ENCODE peak calls at places on chromosomes 5 and 9, in eight cellular contexts. One of them, this sample, is unnamed.

GRCh38 chr9:69121155-69122085 is 52.7 kb upstream of the TJP2 start:
- DNase-seq in CD8-positive, alpha-beta memory T cell: no peak
- DNase-seq in tibial artery: peak; percentile 43
- DNase-seq in A673: peak; percentile 51
- DNase-seq in neural progenitor cell: peak; percentile 86
- DNase-seq in K562: no peak
- DNase-seq in heart right ventricle: peak; percentile 61
- DNase-seq in ovary: peak; percentile 52
- DNase-seq in this sample: peak; percentile 87

GRCh38 chr5:153520952-153521351 is 30.5 kb downstream of the GRIA1 start:
- DNase-seq in CD8-positive, alpha-beta memory T cell: no peak
- DNase-seq in tibial artery: no peak
- DNase-seq in A673: no peak
- DNase-seq in neural progenitor cell: no peak
- DNase-seq in K562: no peak
- DNase-seq in heart right ventricle: no peak
- DNase-seq in ovary: no peak
- DNase-seq in this sample: no peak

GRCh38 chr5:119048246-119048645 is 22.6 kb upstream of the DMXL1 start:
- DNase-seq in CD8-positive, alpha-beta memory T cell: no peak
- DNase-seq in tibial artery: no peak
- DNase-seq in A673: no peak
- DNase-seq in neural progenitor cell: no peak
- DNase-seq in K562: no peak
- DNase-seq in heart right ventricle: no peak
- DNase-seq in ovary: no peak
- DNase-seq in this sample: no peak

GRCh38 chr5:69048233-69048632 is 45.6 kb upstream of the SLC30A5 start:
- DNase-seq in CD8-positive, alpha-beta memory T cell: no peak
- DNase-seq in tibial artery: no peak
- DNase-seq in A673: peak; percentile 61
- DNase-seq in neural progenitor cell: peak; percentile 11
- DNase-seq in K562: no peak
- DNase-seq in heart right ventricle: no peak
- DNase-seq in ovary: no peak
- DNase-seq in this sample: no peak

GRCh38 chr9:126947529-126947928 is 32.9 kb downstream of the RALGPS1 start:
- DNase-seq in CD8-positive, alpha-beta memory T cell: no peak
- DNase-seq in tibial artery: no peak
- DNase-seq in A673: no peak
- DNase-seq in neural progenitor cell: peak; percentile 45
- DNase-seq in K562: no peak
- DNase-seq in heart right ventricle: no peak
- DNase-seq in ovary: no peak
- DNase-seq in this sample: no peak

GRCh38 chr5:1732238-1732880 is 67.3 kb downstream of the MRPL36 start:
- DNase-seq in CD8-positive, alpha-beta memory T cell: no peak
- DNase-seq in tibial artery: peak; percentile 15
- DNase-seq in A673: no peak
- DNase-seq in neural progenitor cell: no peak
- DNase-seq in K562: no peak
- DNase-seq in heart right ventricle: no peak
- DNase-seq in ovary: no peak
- DNase-seq in this sample: peak; percentile 67

GRCh38 chr5:176573564-176574296 is 24.6 kb downstream of the CDHR2 start:
- DNase-seq in CD8-positive, alpha-beta memory T cell: peak; percentile 69
- DNase-seq in tibial artery: peak; percentile 43
- DNase-seq in A673: peak; percentile 60
- DNase-seq in neural progenitor cell: peak; percentile 75
- DNase-seq in K562: peak; percentile 85
- DNase-seq in heart right ventricle: peak; percentile 78
- DNase-seq in ovary: peak; percentile 20
- DNase-seq in this sample: peak; percentile 71

GRCh38 chr5:171845857-171846785 is 60.5 kb downstream of the SMIM23 start:
- DNase-seq in CD8-positive, alpha-beta memory T cell: no peak
- DNase-seq in tibial artery: peak; percentile 52
- DNase-seq in A673: no peak
- DNase-seq in neural progenitor cell: peak; percentile 28
- DNase-seq in K562: no peak
- DNase-seq in heart right ventricle: peak; percentile 41
- DNase-seq in ovary: no peak
- DNase-seq in this sample: no peak

GRCh38 chr9:85420750-85421149 is 321.0 kb downstream of the AGTPBP1 start:
- DNase-seq in CD8-positive, alpha-beta memory T cell: no peak
- DNase-seq in tibial artery: no peak
- DNase-seq in A673: no peak
- DNase-seq in neural progenitor cell: peak; percentile 82
- DNase-seq in K562: no peak
- DNase-seq in heart right ventricle: no peak
- DNase-seq in ovary: no peak
- DNase-seq in this sample: no peak

GRCh38 chr9:109705515-109705914 is 74.5 kb upstream of the PALM2AKAP2 start:
- DNase-seq in CD8-positive, alpha-beta memory T cell: no peak
- DNase-seq in tibial artery: no peak
- DNase-seq in A673: peak; percentile 3
- DNase-seq in neural progenitor cell: peak; percentile 31
- DNase-seq in K562: no peak
- DNase-seq in heart right ventricle: no peak
- DNase-seq in ovary: no peak
- DNase-seq in this sample: no peak

GRCh38 chr9:131702911-131703310 is 37.0 kb downstream of the RAPGEF1 start:
- DNase-seq in CD8-positive, alpha-beta memory T cell: no peak
- DNase-seq in tibial artery: no peak
- DNase-seq in A673: no peak
- DNase-seq in neural progenitor cell: no peak
- DNase-seq in K562: no peak
- DNase-seq in heart right ventricle: no peak
- DNase-seq in ovary: no peak
- DNase-seq in this sample: no peak

GRCh38 chr5:140182075-140182709 is 7.2 kb downstream of the CYSTM1 start:
- DNase-seq in CD8-positive, alpha-beta memory T cell: no peak
- DNase-seq in tibial artery: no peak
- DNase-seq in A673: peak; percentile 37
- DNase-seq in neural progenitor cell: no peak
- DNase-seq in K562: no peak
- DNase-seq in heart right ventricle: no peak
- DNase-seq in ovary: no peak
- DNase-seq in this sample: no peak

GRCh38 chr9:37836386-37836785 is 35.8 kb downstream of the DCAF10 start:
- DNase-seq in CD8-positive, alpha-beta memory T cell: no peak
- DNase-seq in tibial artery: no peak
- DNase-seq in A673: no peak
- DNase-seq in neural progenitor cell: peak; percentile 2
- DNase-seq in K562: no peak
- DNase-seq in heart right ventricle: no peak
- DNase-seq in ovary: no peak
- DNase-seq in this sample: no peak

GRCh38 chr5:95668728-95669127 is 14.1 kb downstream of the SPATA9 start:
- DNase-seq in CD8-positive, alpha-beta memory T cell: no peak
- DNase-seq in tibial artery: no peak
- DNase-seq in A673: no peak
- DNase-seq in neural progenitor cell: no peak
- DNase-seq in K562: no peak
- DNase-seq in heart right ventricle: no peak
- DNase-seq in ovary: no peak
- DNase-seq in this sample: no peak

GRCh38 chr9:9893837-9894236 is 719.0 kb downstream of the PTPRD start:
- DNase-seq in CD8-positive, alpha-beta memory T cell: no peak
- DNase-seq in tibial artery: no peak
- DNase-seq in A673: no peak
- DNase-seq in neural progenitor cell: no peak
- DNase-seq in K562: no peak
- DNase-seq in heart right ventricle: no peak
- DNase-seq in ovary: no peak
- DNase-seq in this sample: no peak

GRCh38 chr9:105053209-105053652 is 125.3 kb upstream of the ABCA1 start:
- DNase-seq in CD8-positive, alpha-beta memory T cell: no peak
- DNase-seq in tibial artery: no peak
- DNase-seq in A673: no peak
- DNase-seq in neural progenitor cell: no peak
- DNase-seq in K562: no peak
- DNase-seq in heart right ventricle: no peak
- DNase-seq in ovary: no peak
- DNase-seq in this sample: peak; percentile 45

GRCh38 chr9:6782981-6783380 is 25.2 kb downstream of the KDM4C start:
- DNase-seq in CD8-positive, alpha-beta memory T cell: no peak
- DNase-seq in tibial artery: no peak
- DNase-seq in A673: no peak
- DNase-seq in neural progenitor cell: no peak
- DNase-seq in K562: no peak
- DNase-seq in heart right ventricle: no peak
- DNase-seq in ovary: no peak
- DNase-seq in this sample: no peak

GRCh38 chr5:107519900-107520354 is 150.8 kb downstream of the EFNA5 start:
- DNase-seq in CD8-positive, alpha-beta memory T cell: no peak
- DNase-seq in tibial artery: no peak
- DNase-seq in A673: no peak
- DNase-seq in neural progenitor cell: peak; percentile 57
- DNase-seq in K562: no peak
- DNase-seq in heart right ventricle: no peak
- DNase-seq in ovary: no peak
- DNase-seq in this sample: no peak

GRCh38 chr5:53303105-53303504 is 177.3 kb upstream of the FST start:
- DNase-seq in CD8-positive, alpha-beta memory T cell: no peak
- DNase-seq in tibial artery: no peak
- DNase-seq in A673: no peak
- DNase-seq in neural progenitor cell: no peak
- DNase-seq in K562: no peak
- DNase-seq in heart right ventricle: no peak
- DNase-seq in ovary: no peak
- DNase-seq in this sample: no peak

GRCh38 chr5:157187046-157187754 is 6.6 kb downstream of the ITK start:
- DNase-seq in CD8-positive, alpha-beta memory T cell: no peak
- DNase-seq in tibial artery: no peak
- DNase-seq in A673: no peak
- DNase-seq in neural progenitor cell: peak; percentile 23
- DNase-seq in K562: no peak
- DNase-seq in heart right ventricle: no peak
- DNase-seq in ovary: no peak
- DNase-seq in this sample: no peak

GRCh38 chr5:181020716-181021115 is 19.4 kb upstream of the BTNL9 start:
- DNase-seq in CD8-positive, alpha-beta memory T cell: no peak
- DNase-seq in tibial artery: no peak
- DNase-seq in A673: no peak
- DNase-seq in neural progenitor cell: no peak
- DNase-seq in K562: no peak
- DNase-seq in heart right ventricle: no peak
- DNase-seq in ovary: no peak
- DNase-seq in this sample: no peak
- H3K4me1 ChIP-seq in CD8-positive, alpha-beta memory T cell: no peaks in the 10 kb centered on the region
- H3K4me1 ChIP-seq in tibial artery: no peaks in the 10 kb centered on the region
- H3K4me1 ChIP-seq in A673: no peaks in the 10 kb centered on the region
- H3K4me1 ChIP-seq in neural progenitor cell: no peaks in the 10 kb centered on the region
- H3K4me1 ChIP-seq in K562: peaks cover 6% of the 10 kb centered on the region
- H3K4me1 ChIP-seq in heart right ventricle: no peaks in the 10 kb centered on the region
- H3K4me1 ChIP-seq in ovary: no peaks in the 10 kb centered on the region
- H3K4me1 ChIP-seq in this sample: no peaks in the 10 kb centered on the region

DNA sequence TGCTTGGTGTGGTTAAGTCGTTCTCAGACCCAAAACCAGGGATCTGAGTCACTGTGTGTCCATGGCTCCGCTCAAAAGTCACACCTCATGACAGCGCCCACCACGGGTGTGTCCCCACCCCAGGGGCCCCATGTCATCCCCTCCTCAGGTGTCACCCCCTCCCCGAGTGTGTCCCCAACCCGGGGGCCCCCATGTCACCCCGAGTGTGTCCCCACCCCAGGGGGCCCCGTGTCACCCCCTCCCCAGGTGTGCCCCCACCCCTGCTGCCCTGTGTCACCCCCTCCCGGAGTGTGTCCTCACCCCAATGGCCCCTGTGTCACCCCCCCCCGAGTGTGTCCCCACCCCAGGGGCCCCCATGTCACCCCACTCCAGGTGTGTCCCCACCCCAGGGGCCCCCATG is 5.1 kb downstream of the LRRC14B start:
- DNase-seq in CD8-positive, alpha-beta memory T cell: no peak
- DNase-seq in tibial artery: no peak
- DNase-seq in A673: no peak
- DNase-seq in neural progenitor cell: no peak
- DNase-seq in K562: no peak
- DNase-seq in heart right ventricle: no peak
- DNase-seq in ovary: no peak
- DNase-seq in this sample: no peak
- H3K4me1 ChIP-seq in CD8-positive, alpha-beta memory T cell: no peaks in the 10 kb centered on the region
- H3K4me1 ChIP-seq in tibial artery: no peaks in the 10 kb centered on the region
- H3K4me1 ChIP-seq in A673: no peaks in the 10 kb centered on the region
- H3K4me1 ChIP-seq in neural progenitor cell: peaks cover 12% of the 10 kb centered on the region
- H3K4me1 ChIP-seq in K562: peaks cover 2% of the 10 kb centered on the region
- H3K4me1 ChIP-seq in heart right ventricle: peaks cover 8% of the 10 kb centered on the region
- H3K4me1 ChIP-seq in ovary: peaks cover 3% of the 10 kb centered on the region
- H3K4me1 ChIP-seq in this sample: no peaks in the 10 kb centered on the region

DNA sequence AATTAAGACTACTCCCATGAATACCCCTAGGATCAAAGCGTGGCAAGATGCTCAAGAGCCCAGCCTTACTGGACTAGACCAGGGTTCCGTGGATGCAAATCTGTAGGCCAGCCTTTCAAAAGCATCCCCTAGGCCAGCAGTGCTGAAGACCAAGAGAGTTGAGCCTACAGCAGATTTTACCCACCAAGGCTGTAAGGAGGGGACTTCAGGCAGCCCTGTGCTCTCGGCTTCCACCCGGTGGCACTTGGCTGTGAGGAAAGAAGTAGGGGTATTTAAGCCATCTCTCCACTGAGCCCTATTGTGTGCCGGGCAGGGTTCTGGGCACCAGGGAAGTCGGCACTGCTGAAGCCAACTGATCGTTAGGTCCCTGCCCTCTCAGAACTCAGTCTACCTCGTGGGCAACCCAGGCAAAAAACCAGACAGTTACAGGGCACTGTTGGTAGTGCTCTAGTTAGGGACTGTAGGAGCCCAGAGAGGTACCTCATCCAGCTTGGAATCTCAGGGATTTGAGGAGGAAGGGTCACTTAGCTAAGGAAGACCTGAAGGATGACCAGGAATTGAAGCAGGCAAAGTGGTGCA is 25.5 kb downstream of the TCF7 start:
- DNase-seq in CD8-positive, alpha-beta memory T cell: no peak
- DNase-seq in tibial artery: peak; percentile 5
- DNase-seq in A673: no peak
- DNase-seq in neural progenitor cell: no peak
- DNase-seq in K562: no peak
- DNase-seq in heart right ventricle: no peak
- DNase-seq in ovary: no peak
- DNase-seq in this sample: peak; percentile 6
- H3K4me1 ChIP-seq in CD8-positive, alpha-beta memory T cell: peaks cover 64% of the 10 kb centered on the region
- H3K4me1 ChIP-seq in tibial artery: no peaks in the 10 kb centered on the region
- H3K4me1 ChIP-seq in A673: peaks cover 7% of the 10 kb centered on the region
- H3K4me1 ChIP-seq in neural progenitor cell: no peaks in the 10 kb centered on the region
- H3K4me1 ChIP-seq in K562: peaks cover 10% of the 10 kb centered on the region
- H3K4me1 ChIP-seq in heart right ventricle: peaks cover 22% of the 10 kb centered on the region
- H3K4me1 ChIP-seq in ovary: peaks cover 1% of the 10 kb centered on the region
- H3K4me1 ChIP-seq in this sample: no peaks in the 10 kb centered on the region

DNA sequence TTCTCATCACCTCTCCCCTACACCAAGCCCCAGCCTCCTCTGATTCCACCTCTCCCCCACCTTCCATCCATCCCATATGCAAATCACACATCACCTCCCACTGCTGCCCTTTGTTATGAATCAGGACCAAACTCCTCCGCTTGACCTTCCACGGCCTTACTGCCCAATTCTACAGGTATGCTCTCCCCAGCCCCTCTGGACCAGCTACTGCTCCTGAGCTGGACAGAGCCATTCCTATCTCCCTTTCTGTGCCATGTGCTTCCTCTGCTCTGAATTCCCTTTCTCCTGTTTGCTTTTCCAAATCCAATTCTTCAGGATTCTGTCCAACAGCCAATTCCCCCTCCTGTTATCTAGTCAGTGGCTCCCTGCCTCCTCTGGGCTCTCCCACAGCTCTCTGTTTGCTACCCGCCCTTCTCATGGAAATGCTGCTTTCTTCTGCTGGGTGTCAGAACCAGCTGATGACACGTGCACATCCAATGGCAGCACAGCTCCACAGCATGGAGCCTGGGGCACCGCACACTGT is 8.3 kb downstream of the FABP6 start:
- DNase-seq in CD8-positive, alpha-beta memory T cell: no peak
- DNase-seq in tibial artery: no peak
- DNase-seq in A673: no peak
- DNase-seq in neural progenitor cell: no peak
- DNase-seq in K562: no peak
- DNase-seq in heart right ventricle: no peak
- DNase-seq in ovary: no peak
- DNase-seq in this sample: no peak
- H3K4me1 ChIP-seq in CD8-positive, alpha-beta memory T cell: no peaks in the 10 kb centered on the region
- H3K4me1 ChIP-seq in tibial artery: no peaks in the 10 kb centered on the region
- H3K4me1 ChIP-seq in A673: no peaks in the 10 kb centered on the region
- H3K4me1 ChIP-seq in neural progenitor cell: no peaks in the 10 kb centered on the region
- H3K4me1 ChIP-seq in K562: peaks cover 11% of the 10 kb centered on the region
- H3K4me1 ChIP-seq in heart right ventricle: no peaks in the 10 kb centered on the region
- H3K4me1 ChIP-seq in ovary: no peaks in the 10 kb centered on the region
- H3K4me1 ChIP-seq in this sample: no peaks in the 10 kb centered on the region

This sample was measured in left lung.